ENCODE peak calls at places on chromosome 5, in four cellular contexts. One of them, this sample, is unnamed.

GRCh38 chr5:74595143-74595915 is 45.2 kb downstream of the ENC1 start:
- DNase-seq in midbrain: no peak
- DNase-seq in activated naive CD8-positive, alpha-beta T cell treated with anti-CD3 and anti-CD28 coated beads, Interleukin-2, amount 50 U/mL, for 24 hours: no peak
- DNase-seq in ACHN: peak; percentile 32
- DNase-seq in this sample: no peak

GRCh38 chr5:170100051-170100943 is 5.4 kb upstream of the FOXI1 start:
- DNase-seq in midbrain: peak; percentile 73
- DNase-seq in activated naive CD8-positive, alpha-beta T cell treated with anti-CD3 and anti-CD28 coated beads, Interleukin-2, amount 50 U/mL, for 24 hours: peak; percentile 71
- DNase-seq in ACHN: peak; percentile 65
- DNase-seq in this sample: peak; percentile 86

GRCh38 chr5:106691701-106692100 is 979.0 kb downstream of the EFNA5 start:
- DNase-seq in midbrain: no peak
- DNase-seq in activated naive CD8-positive, alpha-beta T cell treated with anti-CD3 and anti-CD28 coated beads, Interleukin-2, amount 50 U/mL, for 24 hours: no peak
- DNase-seq in ACHN: no peak
- DNase-seq in this sample: no peak

GRCh38 chr5:169411789-169412425 is 111.0 kb upstream of the SLIT3 start:
- DNase-seq in midbrain: no peak
- DNase-seq in activated naive CD8-positive, alpha-beta T cell treated with anti-CD3 and anti-CD28 coated beads, Interleukin-2, amount 50 U/mL, for 24 hours: no peak
- DNase-seq in ACHN: no peak
- DNase-seq in this sample: no peak

GRCh38 chr5:1201327-1202025 is at the start of gene SLC6A19:
- DNase-seq in midbrain: no peak
- DNase-seq in activated naive CD8-positive, alpha-beta T cell treated with anti-CD3 and anti-CD28 coated beads, Interleukin-2, amount 50 U/mL, for 24 hours: no peak
- DNase-seq in ACHN: no peak
- DNase-seq in this sample: no peak

GRCh38 chr5:181221792-181222629 is 1.1 kb upstream of the TRIM41 start:
- DNase-seq in midbrain: no peak
- DNase-seq in activated naive CD8-positive, alpha-beta T cell treated with anti-CD3 and anti-CD28 coated beads, Interleukin-2, amount 50 U/mL, for 24 hours: peak; percentile 97
- DNase-seq in ACHN: peak; percentile 91
- DNase-seq in this sample: peak; percentile 97

GRCh38 chr5:1204693-1205242 is 3.4 kb downstream of the SLC6A19 start:
- DNase-seq in midbrain: no peak
- DNase-seq in activated naive CD8-positive, alpha-beta T cell treated with anti-CD3 and anti-CD28 coated beads, Interleukin-2, amount 50 U/mL, for 24 hours: no peak
- DNase-seq in ACHN: peak; percentile 32
- DNase-seq in this sample: peak; percentile 37

GRCh38 chr5:96081276-96081858 is 119.7 kb upstream of the ELL2 start:
- DNase-seq in midbrain: no peak
- DNase-seq in activated naive CD8-positive, alpha-beta T cell treated with anti-CD3 and anti-CD28 coated beads, Interleukin-2, amount 50 U/mL, for 24 hours: no peak
- DNase-seq in ACHN: no peak
- DNase-seq in this sample: no peak

GRCh38 chr5:128196791-128197190 is 113.2 kb downstream of the SLC12A2 start:
- DNase-seq in midbrain: no peak
- DNase-seq in activated naive CD8-positive, alpha-beta T cell treated with anti-CD3 and anti-CD28 coated beads, Interleukin-2, amount 50 U/mL, for 24 hours: no peak
- DNase-seq in ACHN: no peak
- DNase-seq in this sample: no peak

GRCh38 chr5:163305655-163306054 is 131.7 kb upstream of the CCNG1 start:
- DNase-seq in midbrain: no peak
- DNase-seq in activated naive CD8-positive, alpha-beta T cell treated with anti-CD3 and anti-CD28 coated beads, Interleukin-2, amount 50 U/mL, for 24 hours: no peak
- DNase-seq in ACHN: no peak
- DNase-seq in this sample: no peak

GRCh38 chr5:172749881-172750608 is 20.9 kb downstream of the DUSP1 start:
- DNase-seq in midbrain: no peak
- DNase-seq in activated naive CD8-positive, alpha-beta T cell treated with anti-CD3 and anti-CD28 coated beads, Interleukin-2, amount 50 U/mL, for 24 hours: no peak
- DNase-seq in ACHN: no peak
- DNase-seq in this sample: no peak

GRCh38 chr5:180807654-180808414 is 5.2 kb upstream of the MGAT1 start:
- DNase-seq in midbrain: no peak
- DNase-seq in activated naive CD8-positive, alpha-beta T cell treated with anti-CD3 and anti-CD28 coated beads, Interleukin-2, amount 50 U/mL, for 24 hours: peak; percentile 1
- DNase-seq in ACHN: no peak
- DNase-seq in this sample: no peak

GRCh38 chr5:81068635-81069034 is 108.5 kb downstream of the RASGRF2 start:
- DNase-seq in midbrain: no peak
- DNase-seq in activated naive CD8-positive, alpha-beta T cell treated with anti-CD3 and anti-CD28 coated beads, Interleukin-2, amount 50 U/mL, for 24 hours: no peak
- DNase-seq in ACHN: no peak
- DNase-seq in this sample: no peak

GRCh38 chr5:133897431-133897830 is 71.0 kb downstream of the C5orf15 start:
- DNase-seq in midbrain: no peak
- DNase-seq in activated naive CD8-positive, alpha-beta T cell treated with anti-CD3 and anti-CD28 coated beads, Interleukin-2, amount 50 U/mL, for 24 hours: no peak
- DNase-seq in ACHN: no peak
- DNase-seq in this sample: no peak

GRCh38 chr5:1420211-1421195 is 24.7 kb downstream of the SLC6A3 start:
- DNase-seq in midbrain: no peak
- DNase-seq in activated naive CD8-positive, alpha-beta T cell treated with anti-CD3 and anti-CD28 coated beads, Interleukin-2, amount 50 U/mL, for 24 hours: no peak
- DNase-seq in ACHN: no peak
- DNase-seq in this sample: no peak

GRCh38 chr5:121780406-121780805 is 71.3 kb upstream of the FTMT start:
- DNase-seq in midbrain: no peak
- DNase-seq in activated naive CD8-positive, alpha-beta T cell treated with anti-CD3 and anti-CD28 coated beads, Interleukin-2, amount 50 U/mL, for 24 hours: no peak
- DNase-seq in ACHN: no peak
- DNase-seq in this sample: no peak

GRCh38 chr5:138465288-138466057 is at the start of gene EGR1:
- DNase-seq in midbrain: peak; percentile 95
- DNase-seq in activated naive CD8-positive, alpha-beta T cell treated with anti-CD3 and anti-CD28 coated beads, Interleukin-2, amount 50 U/mL, for 24 hours: peak; percentile 94
- DNase-seq in ACHN: peak; percentile 91
- DNase-seq in this sample: peak; percentile 97

GRCh38 chr5:158100373-158100902 is 241.5 kb upstream of the CLINT1 start:
- DNase-seq in midbrain: no peak
- DNase-seq in activated naive CD8-positive, alpha-beta T cell treated with anti-CD3 and anti-CD28 coated beads, Interleukin-2, amount 50 U/mL, for 24 hours: no peak
- DNase-seq in ACHN: no peak
- DNase-seq in this sample: no peak

GRCh38 chr5:52896524-52897237 is 92.5 kb upstream of the ITGA2 start:
- DNase-seq in midbrain: no peak
- DNase-seq in activated naive CD8-positive, alpha-beta T cell treated with anti-CD3 and anti-CD28 coated beads, Interleukin-2, amount 50 U/mL, for 24 hours: no peak
- DNase-seq in ACHN: no peak
- DNase-seq in this sample: peak; percentile 72

GRCh38 chr5:145681686-145682085 is 153.5 kb downstream of the PRELID2 start:
- DNase-seq in midbrain: peak; percentile 68
- DNase-seq in activated naive CD8-positive, alpha-beta T cell treated with anti-CD3 and anti-CD28 coated beads, Interleukin-2, amount 50 U/mL, for 24 hours: peak; percentile 18
- DNase-seq in ACHN: peak; percentile 79
- DNase-seq in this sample: peak; percentile 89

GRCh38 chr5:119879446-119879845 is 250.1 kb downstream of the FAM170A start:
- DNase-seq in midbrain: no peak
- DNase-seq in activated naive CD8-positive, alpha-beta T cell treated with anti-CD3 and anti-CD28 coated beads, Interleukin-2, amount 50 U/mL, for 24 hours: no peak
- DNase-seq in ACHN: no peak
- DNase-seq in this sample: no peak

GRCh38 chr5:83026930-83027687 is 50.1 kb downstream of the TMEM167A start:
- DNase-seq in midbrain: no peak
- DNase-seq in activated naive CD8-positive, alpha-beta T cell treated with anti-CD3 and anti-CD28 coated beads, Interleukin-2, amount 50 U/mL, for 24 hours: no peak
- DNase-seq in ACHN: no peak
- DNase-seq in this sample: no peak

GRCh38 chr5:170655476-170655875 is 128.0 kb upstream of the GABRP start:
- DNase-seq in midbrain: no peak
- DNase-seq in activated naive CD8-positive, alpha-beta T cell treated with anti-CD3 and anti-CD28 coated beads, Interleukin-2, amount 50 U/mL, for 24 hours: no peak
- DNase-seq in ACHN: no peak
- DNase-seq in this sample: no peak

GRCh38 chr5:134851307-134851923 is 5.6 kb downstream of the C5orf24 start:
- DNase-seq in midbrain: peak; percentile 4
- DNase-seq in activated naive CD8-positive, alpha-beta T cell treated with anti-CD3 and anti-CD28 coated beads, Interleukin-2, amount 50 U/mL, for 24 hours: no peak
- DNase-seq in ACHN: peak; percentile 25
- DNase-seq in this sample: peak; percentile 70

GRCh38 chr5:111028865-111029264 is 42.6 kb upstream of the TSLP start:
- DNase-seq in midbrain: no peak
- DNase-seq in activated naive CD8-positive, alpha-beta T cell treated with anti-CD3 and anti-CD28 coated beads, Interleukin-2, amount 50 U/mL, for 24 hours: no peak
- DNase-seq in ACHN: no peak
- DNase-seq in this sample: no peak

GRCh38 chr5:131265318-131265803 is 1.5 kb downstream of the CDC42SE2 start:
- DNase-seq in midbrain: peak; percentile 23
- DNase-seq in activated naive CD8-positive, alpha-beta T cell treated with anti-CD3 and anti-CD28 coated beads, Interleukin-2, amount 50 U/mL, for 24 hours: no peak
- DNase-seq in ACHN: peak; percentile 65
- DNase-seq in this sample: peak; percentile 45

GRCh38 chr5:98872679-98873078 is 56.1 kb downstream of the CHD1 start:
- DNase-seq in midbrain: no peak
- DNase-seq in activated naive CD8-positive, alpha-beta T cell treated with anti-CD3 and anti-CD28 coated beads, Interleukin-2, amount 50 U/mL, for 24 hours: no peak
- DNase-seq in ACHN: peak; percentile 36
- DNase-seq in this sample: no peak

GRCh38 chr5:178355662-178356061 is 123.1 kb upstream of the PHYKPL start:
- DNase-seq in midbrain: no peak
- DNase-seq in activated naive CD8-positive, alpha-beta T cell treated with anti-CD3 and anti-CD28 coated beads, Interleukin-2, amount 50 U/mL, for 24 hours: no peak
- DNase-seq in ACHN: no peak
- DNase-seq in this sample: no peak

GRCh38 chr5:9350301-9350797 is 195.5 kb downstream of the SEMA5A start:
- DNase-seq in midbrain: no peak
- DNase-seq in activated naive CD8-positive, alpha-beta T cell treated with anti-CD3 and anti-CD28 coated beads, Interleukin-2, amount 50 U/mL, for 24 hours: no peak
- DNase-seq in ACHN: no peak
- DNase-seq in this sample: no peak

GRCh38 chr5:139619861-139620260 is 28.3 kb upstream of the CXXC5 start:
- DNase-seq in midbrain: no peak
- DNase-seq in activated naive CD8-positive, alpha-beta T cell treated with anti-CD3 and anti-CD28 coated beads, Interleukin-2, amount 50 U/mL, for 24 hours: no peak
- DNase-seq in ACHN: no peak
- DNase-seq in this sample: no peak

GRCh38 chr5:171906703-171907590 is 99.5 kb downstream of the FBXW11 start:
- DNase-seq in midbrain: no peak
- DNase-seq in activated naive CD8-positive, alpha-beta T cell treated with anti-CD3 and anti-CD28 coated beads, Interleukin-2, amount 50 U/mL, for 24 hours: no peak
- DNase-seq in ACHN: no peak
- DNase-seq in this sample: no peak

GRCh38 chr5:86465052-86465838 is 152.5 kb upstream of the COX7C start:
- DNase-seq in midbrain: no peak
- DNase-seq in activated naive CD8-positive, alpha-beta T cell treated with anti-CD3 and anti-CD28 coated beads, Interleukin-2, amount 50 U/mL, for 24 hours: no peak
- DNase-seq in ACHN: no peak
- DNase-seq in this sample: no peak

GRCh38 chr5:39138182-39138487 is 63.9 kb upstream of the RICTOR start:
- DNase-seq in midbrain: no peak
- DNase-seq in activated naive CD8-positive, alpha-beta T cell treated with anti-CD3 and anti-CD28 coated beads, Interleukin-2, amount 50 U/mL, for 24 hours: no peak
- DNase-seq in ACHN: no peak
- DNase-seq in this sample: no peak

GRCh38 chr5:177426566-177427210 is at the start of gene GRK6:
- DNase-seq in midbrain: no peak
- DNase-seq in activated naive CD8-positive, alpha-beta T cell treated with anti-CD3 and anti-CD28 coated beads, Interleukin-2, amount 50 U/mL, for 24 hours: peak; percentile 71
- DNase-seq in ACHN: peak; percentile 38
- DNase-seq in this sample: peak; percentile 39

GRCh38 chr5:155969510-155969909 is 357.5 kb upstream of the SGCD start:
- DNase-seq in midbrain: no peak
- DNase-seq in activated naive CD8-positive, alpha-beta T cell treated with anti-CD3 and anti-CD28 coated beads, Interleukin-2, amount 50 U/mL, for 24 hours: no peak
- DNase-seq in ACHN: no peak
- DNase-seq in this sample: no peak

GRCh38 chr5:135335031-135335828 is 63.8 kb downstream of the MACROH2A1 start:
- DNase-seq in midbrain: no peak
- DNase-seq in activated naive CD8-positive, alpha-beta T cell treated with anti-CD3 and anti-CD28 coated beads, Interleukin-2, amount 50 U/mL, for 24 hours: no peak
- DNase-seq in ACHN: no peak
- DNase-seq in this sample: no peak

GRCh38 chr5:136202800-136203199 is 9.8 kb upstream of the SMIM32 start:
- DNase-seq in midbrain: no peak
- DNase-seq in activated naive CD8-positive, alpha-beta T cell treated with anti-CD3 and anti-CD28 coated beads, Interleukin-2, amount 50 U/mL, for 24 hours: no peak
- DNase-seq in ACHN: no peak
- DNase-seq in this sample: no peak